ENCODE peak calls at places on chromosomes 3 and 15, in five cellular contexts. A, E, L, U and C are unnamed samples.

GRCh38 chr3:156681003-156681402 is 6.6 kb downstream of the TIPARP start:
- DNase-seq in A (no peak), E (no peak), L (peak), U (no peak), C (peak)

GRCh38 chr15:37921527-37922385 is 12.7 kb upstream of the TMCO5A start:
- DNase-seq in A (no peak), E (no peak), L (no peak), U (no peak), C (no peak)

GRCh38 chr3:56681963-56682457 is 1.1 kb downstream of the TASOR start:
- DNase-seq in A (no peak), E (no peak), L (no peak), U (no peak), C (no peak)

GRCh38 chr3:42032693-42033349 is 58.3 kb upstream of the TRAK1 start:
- DNase-seq in A (peak), E (no peak), L (no peak), U (no peak), C (peak)

GRCh38 chr3:177816667-177817208 is 619.5 kb upstream of the TBL1XR1 start:
- DNase-seq in A (no peak), E (no peak), L (peak), U (no peak), C (no peak)

GRCh38 chr3:33317963-33318708 is 40.9 kb downstream of the FBXL2 start:
- DNase-seq in A (no peak), E (no peak), L (no peak), U (no peak), C (no peak)

GRCh38 chr3:136380530-136380929 is 130.4 kb downstream of the PCCB start:
- DNase-seq in A (no peak), E (no peak), L (no peak), U (no peak), C (no peak)

GRCh38 chr15:36737430-36737891 is 158.0 kb downstream of the CDIN1 start:
- DNase-seq in A (no peak), E (no peak), L (no peak), U (no peak), C (no peak)

GRCh38 chr15:67130673-67131601 is 65.5 kb downstream of the SMAD3 start:
- DNase-seq in A (peak), E (no peak), L (no peak), U (no peak), C (peak)

GRCh38 chr3:53845103-53845880 is 927 bp downstream of the CHDH start:
- DNase-seq in A (no peak), E (no peak), L (peak), U (no peak), C (peak)

GRCh38 chr3:112395166-112395894 is 62.4 kb downstream of the CD200 start:
- DNase-seq in A (no peak), E (no peak), L (no peak), U (no peak), C (no peak)

GRCh38 chr3:7382293-7383033 is 521.5 kb downstream of the GRM7 start:
- DNase-seq in A (no peak), E (no peak), L (no peak), U (no peak), C (no peak)

GRCh38 chr15:64349375-64349774 is 6.6 kb downstream of the CSNK1G1 start:
- DNase-seq in A (no peak), E (no peak), L (no peak), U (no peak), C (no peak)

GRCh38 chr3:185856652-185857051 is 31.8 kb upstream of the IGF2BP2 start:
- DNase-seq in A (no peak), E (no peak), L (no peak), U (no peak), C (no peak)

GRCh38 chr3:177538064-177538742 is 340.9 kb upstream of the TBL1XR1 start:
- DNase-seq in A (peak), E (no peak), L (no peak), U (no peak), C (no peak)

GRCh38 chr3:104347281-104347680 is 1019.4 kb upstream of the ALCAM start:
- DNase-seq in A (no peak), E (no peak), L (no peak), U (no peak), C (no peak)

GRCh38 chr15:76169792-76170425 is 110.1 kb downstream of the TMEM266 start:
- DNase-seq in A (no peak), E (no peak), L (no peak), U (no peak), C (no peak)

GRCh38 chr3:63580151-63580550 is 72.3 kb upstream of the SNTN start:
- DNase-seq in A (no peak), E (no peak), L (no peak), U (no peak), C (no peak)

GRCh38 chr3:97350976-97351375 is 413.6 kb upstream of the ARL6 start:
- DNase-seq in A (no peak), E (no peak), L (no peak), U (no peak), C (no peak)

GRCh38 chr15:51992953-51993352 is 21.4 kb upstream of the LEO1 start:
- DNase-seq in A (no peak), E (no peak), L (no peak), U (no peak), C (no peak)

GRCh38 chr15:41561777-41562145 is 2.7 kb downstream of the TYRO3 start:
- DNase-seq in A (no peak), E (no peak), L (no peak), U (no peak), C (peak)

GRCh38 chr15:75844629-75845390 is 1.6 kb downstream of the UBE2Q2 start:
- DNase-seq in A (no peak), E (no peak), L (no peak), U (no peak), C (no peak)

GRCh38 chr3:104437131-104437750 is 929.5 kb upstream of the ALCAM start:
- DNase-seq in A (no peak), E (no peak), L (peak), U (no peak), C (no peak)

GRCh38 chr3:190320594-190321362 is 1.5 kb downstream of the CLDN1 start:
- DNase-seq in A (no peak), E (no peak), L (no peak), U (no peak), C (no peak)

GRCh38 chr3:148551767-148552260 is 145.9 kb upstream of the AGTR1 start:
- DNase-seq in A (no peak), E (no peak), L (no peak), U (no peak), C (no peak)

GRCh38 chr3:178699810-178700209 is 163.6 kb downstream of the KCNMB2 start:
- DNase-seq in A (no peak), E (no peak), L (no peak), U (no peak), C (no peak)

GRCh38 chr15:73950479-73951043 is 24.3 kb downstream of the LOXL1 start:
- DNase-seq in A (no peak), E (no peak), L (no peak), U (no peak), C (no peak)

GRCh38 chr3:46655271-46655670 is 38.2 kb downstream of the ALS2CL start:
- DNase-seq in A (no peak), E (no peak), L (no peak), U (no peak), C (no peak)

GRCh38 chr15:100042558-100042957 is 299.2 kb downstream of the ADAMTS17 start:
- DNase-seq in A (no peak), E (no peak), L (no peak), U (no peak), C (no peak)

GRCh38 chr3:184314363-184314699 is at the start of gene EIF4G1:
- DNase-seq in A (peak), E (peak), L (peak), U (peak), C (peak)

GRCh38 chr3:127136706-127137105 is 56.2 kb upstream of the PRR23E start:
- DNase-seq in A (peak), E (no peak), L (no peak), U (no peak), C (peak)

GRCh38 chr15:65530318-65531111 is at the start of gene HACD3:
- DNase-seq in A (peak), E (peak), L (peak), U (peak), C (peak)

GRCh38 chr3:9352917-9353823 is 9.7 kb upstream of the THUMPD3 start:
- DNase-seq in A (peak), E (peak), L (peak), U (peak), C (peak)

GRCh38 chr15:75723171-75723846 is 10.7 kb upstream of the CSPG4 start:
- DNase-seq in A (peak), E (no peak), L (no peak), U (no peak), C (peak)

GRCh38 chr3:15409239-15409638 is 18.1 kb downstream of the METTL6 start:
- DNase-seq in A (no peak), E (no peak), L (no peak), U (no peak), C (no peak)

GRCh38 chr3:122730240-122730639 is 49.6 kb downstream of the PARP14 start:
- DNase-seq in A (no peak), E (no peak), L (no peak), U (no peak), C (no peak)

GRCh38 chr3:81702126-81702525 is 59.3 kb downstream of the GBE1 start:
- DNase-seq in A (no peak), E (no peak), L (no peak), U (no peak), C (no peak)

GRCh38 chr15:37009288-37009687 is 91.1 kb downstream of the MEIS2 start:
- DNase-seq in A (no peak), E (no peak), L (no peak), U (no peak), C (no peak)

GRCh38 chr3:86793786-86794185 is 197.2 kb downstream of the VGLL3 start:
- DNase-seq in A (no peak), E (no peak), L (no peak), U (no peak), C (no peak)